ENCODE peak calls at places on chromosomes 5 and 9, in five cellular contexts. One of them, this sample, is unnamed.

GRCh38 chr9:8782237-8782636 is 982.7 kb upstream of the DMAC1 start:
- DNase-seq in astrocyte: no peak
- DNase-seq in neural progenitor cell: no peak
- DNase-seq in stomach: no peak
- DNase-seq in Peyer's patch: no peak
- DNase-seq in this sample: no peak

GRCh38 chr5:62937661-62938558 is 359.3 kb downstream of the LRRC70 start:
- DNase-seq in astrocyte: peak; percentile 8
- DNase-seq in stomach: no peak
- DNase-seq in Peyer's patch: no peak
- DNase-seq in neural progenitor cell: no peak
- DNase-seq in this sample: no peak

GRCh38 chr5:42876375-42876844 is 64.7 kb upstream of the SELENOP start:
- DNase-seq in Peyer's patch: no peak
- DNase-seq in astrocyte: no peak
- DNase-seq in stomach: no peak
- DNase-seq in neural progenitor cell: no peak
- DNase-seq in this sample: no peak

GRCh38 chr5:113678924-113679575 is 165.6 kb downstream of the YTHDC2 start:
- DNase-seq in stomach: no peak
- DNase-seq in neural progenitor cell: peak; percentile 77
- DNase-seq in Peyer's patch: no peak
- DNase-seq in astrocyte: peak; percentile 16
- DNase-seq in this sample: no peak

GRCh38 chr5:164680216-164680615 is 1174.8 kb downstream of the MAT2B start:
- DNase-seq in stomach: no peak
- DNase-seq in neural progenitor cell: no peak
- DNase-seq in astrocyte: no peak
- DNase-seq in Peyer's patch: no peak
- DNase-seq in this sample: no peak

GRCh38 chr9:134328841-134329575 is 2.8 kb downstream of the RXRA start:
- DNase-seq in astrocyte: no peak
- DNase-seq in neural progenitor cell: peak; percentile 58
- DNase-seq in Peyer's patch: no peak
- DNase-seq in stomach: peak; percentile 67
- DNase-seq in this sample: peak; percentile 55

GRCh38 chr5:136926073-136926472 is 560.7 kb upstream of the TRPC7 start:
- DNase-seq in astrocyte: no peak
- DNase-seq in Peyer's patch: no peak
- DNase-seq in neural progenitor cell: no peak
- DNase-seq in stomach: no peak
- DNase-seq in this sample: no peak

GRCh38 chr9:2465921-2466460 is 155.6 kb upstream of the VLDLR start:
- DNase-seq in astrocyte: no peak
- DNase-seq in neural progenitor cell: no peak
- DNase-seq in stomach: no peak
- DNase-seq in Peyer's patch: no peak
- DNase-seq in this sample: no peak

GRCh38 chr5:103532116-103532734 is 30.4 kb downstream of the NUDT12 start:
- DNase-seq in neural progenitor cell: no peak
- DNase-seq in Peyer's patch: no peak
- DNase-seq in stomach: no peak
- DNase-seq in astrocyte: peak; percentile 1
- DNase-seq in this sample: no peak

GRCh38 chr9:2621678-2622360 is at the start of gene VLDLR:
- DNase-seq in astrocyte: no peak
- DNase-seq in stomach: peak; percentile 61
- DNase-seq in neural progenitor cell: peak; percentile 82
- DNase-seq in Peyer's patch: no peak
- DNase-seq in this sample: peak; percentile 48

GRCh38 chr9:123998970-123999621 is 12.5 kb upstream of the LHX2 start:
- DNase-seq in astrocyte: no peak
- DNase-seq in neural progenitor cell: peak; percentile 55
- DNase-seq in Peyer's patch: peak; percentile 18
- DNase-seq in stomach: no peak
- DNase-seq in this sample: no peak

GRCh38 chr9:74817281-74818181 is 70.2 kb downstream of the TRPM6 start:
- DNase-seq in astrocyte: no peak
- DNase-seq in neural progenitor cell: no peak
- DNase-seq in Peyer's patch: no peak
- DNase-seq in stomach: no peak
- DNase-seq in this sample: no peak

GRCh38 chr9:35908484-35909125 is 685 bp upstream of the SPAAR start:
- DNase-seq in astrocyte: no peak
- DNase-seq in stomach: no peak
- DNase-seq in neural progenitor cell: no peak
- DNase-seq in Peyer's patch: no peak
- DNase-seq in this sample: no peak

GRCh38 chr5:142726188-142726731 is 40.4 kb upstream of the FGF1 start:
- DNase-seq in neural progenitor cell: no peak
- DNase-seq in Peyer's patch: no peak
- DNase-seq in astrocyte: peak; percentile 84
- DNase-seq in stomach: no peak
- DNase-seq in this sample: no peak

GRCh38 chr5:158406884-158407790 is 548.2 kb upstream of the CLINT1 start:
- DNase-seq in Peyer's patch: no peak
- DNase-seq in neural progenitor cell: no peak
- DNase-seq in astrocyte: peak; percentile 80
- DNase-seq in stomach: no peak
- DNase-seq in this sample: no peak

GRCh38 chr5:150783422-150783928 is 4.9 kb downstream of the SMIM3 start:
- DNase-seq in neural progenitor cell: no peak
- DNase-seq in astrocyte: peak; percentile 98
- DNase-seq in stomach: peak; percentile 54
- DNase-seq in Peyer's patch: peak; percentile 47
- DNase-seq in this sample: peak; percentile 92

GRCh38 chr9:134631881-134632280 is 9.7 kb upstream of the COL5A1 start:
- DNase-seq in neural progenitor cell: no peak
- DNase-seq in Peyer's patch: no peak
- DNase-seq in astrocyte: no peak
- DNase-seq in stomach: no peak
- DNase-seq in this sample: no peak

GRCh38 chr5:44189255-44189654 is 200.0 kb downstream of the FGF10 start:
- DNase-seq in astrocyte: no peak
- DNase-seq in stomach: no peak
- DNase-seq in neural progenitor cell: no peak
- DNase-seq in Peyer's patch: no peak
- DNase-seq in this sample: no peak

GRCh38 chr9:136997830-136998234 is 1.5 kb upstream of the CLIC3 start:
- DNase-seq in Peyer's patch: peak; percentile 62
- DNase-seq in stomach: no peak
- DNase-seq in neural progenitor cell: no peak
- DNase-seq in astrocyte: no peak
- DNase-seq in this sample: no peak

GRCh38 chr5:181222630-181223040 is 446 bp upstream of the TRIM41 start:
- DNase-seq in Peyer's patch: no peak
- DNase-seq in stomach: no peak
- DNase-seq in astrocyte: no peak
- DNase-seq in neural progenitor cell: no peak
- DNase-seq in this sample: no peak

GRCh38 chr9:126471084-126471611 is 142.6 kb upstream of the LMX1B start:
- DNase-seq in Peyer's patch: peak; percentile 88
- DNase-seq in neural progenitor cell: no peak
- DNase-seq in astrocyte: peak; percentile 51
- DNase-seq in stomach: peak; percentile 72
- DNase-seq in this sample: no peak

GRCh38 chr5:133410335-133410828 is 202.0 kb downstream of the FSTL4 start:
- DNase-seq in neural progenitor cell: no peak
- DNase-seq in Peyer's patch: no peak
- DNase-seq in stomach: no peak
- DNase-seq in astrocyte: no peak
- DNase-seq in this sample: no peak

GRCh38 chr9:128702949-128703615 is 779 bp downstream of the PKN3 start:
- DNase-seq in Peyer's patch: no peak
- DNase-seq in neural progenitor cell: peak; percentile 82
- DNase-seq in stomach: no peak
- DNase-seq in astrocyte: no peak
- DNase-seq in this sample: no peak

GRCh38 chr9:7780261-7780988 is 19.2 kb downstream of the DMAC1 start:
- DNase-seq in Peyer's patch: no peak
- DNase-seq in stomach: no peak
- DNase-seq in astrocyte: peak; percentile 76
- DNase-seq in neural progenitor cell: peak; percentile 80
- DNase-seq in this sample: no peak

GRCh38 chr9:76835571-76836283 is 70.2 kb downstream of the PRUNE2 start:
- DNase-seq in neural progenitor cell: no peak
- DNase-seq in Peyer's patch: no peak
- DNase-seq in astrocyte: peak; percentile 95
- DNase-seq in stomach: no peak
- DNase-seq in this sample: no peak

GRCh38 chr5:14663734-14664269 is 716 bp upstream of the OTULIN start:
- DNase-seq in stomach: no peak
- DNase-seq in neural progenitor cell: peak; percentile 33
- DNase-seq in astrocyte: no peak
- DNase-seq in Peyer's patch: peak; percentile 30
- DNase-seq in this sample: no peak

GRCh38 chr5:52808316-52808901 is 20.7 kb downstream of the ITGA1 start:
- DNase-seq in astrocyte: peak; percentile 57
- DNase-seq in stomach: no peak
- DNase-seq in neural progenitor cell: no peak
- DNase-seq in Peyer's patch: no peak
- DNase-seq in this sample: no peak

GRCh38 chr5:175235251-175235963 is 208.6 kb downstream of the DRD1 start:
- DNase-seq in stomach: no peak
- DNase-seq in astrocyte: no peak
- DNase-seq in neural progenitor cell: no peak
- DNase-seq in Peyer's patch: no peak
- DNase-seq in this sample: no peak

GRCh38 chr5:59842999-59843398 is 50.5 kb downstream of the PDE4D start:
- DNase-seq in astrocyte: peak; percentile 48
- DNase-seq in neural progenitor cell: no peak
- DNase-seq in Peyer's patch: no peak
- DNase-seq in stomach: no peak
- DNase-seq in this sample: no peak

DNA sequence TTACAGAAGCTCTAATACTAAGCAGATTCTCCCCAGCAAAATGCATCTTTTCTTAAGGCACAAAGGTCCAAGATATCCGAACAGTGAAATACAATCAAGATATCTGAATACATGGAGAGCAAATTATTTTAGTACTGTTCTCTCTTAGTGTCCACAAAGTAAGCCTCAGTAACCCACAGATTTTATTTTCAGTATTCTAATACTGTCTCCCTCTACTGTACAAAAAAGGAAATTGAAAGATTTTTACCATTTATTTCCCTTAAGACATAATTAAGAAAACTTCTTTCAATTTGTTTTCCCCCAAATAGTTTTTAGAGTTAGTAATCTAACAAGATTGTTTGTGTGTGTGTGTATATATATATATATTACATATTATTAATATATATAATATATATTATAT is 24.7 kb upstream of the NOL6 start:
- DNase-seq in Peyer's patch: no peak
- DNase-seq in astrocyte: no peak
- DNase-seq in stomach: no peak
- DNase-seq in neural progenitor cell: no peak
- DNase-seq in this sample: no peak
- TF ChIP-seq CTCF in Peyer's patch: no peak
- TF ChIP-seq CTCF in astrocyte: peak; percentile 13
- TF ChIP-seq CTCF in stomach: no peak
- TF ChIP-seq CTCF in neural progenitor cell: peak; percentile 29
- TF ChIP-seq CTCF in this sample: peak; percentile 12

GRCh38 chr5:140801494-140801841 is 611 bp downstream of the PCDHA3 start:
- DNase-seq in Peyer's patch: no peak
- DNase-seq in astrocyte: no peak
- DNase-seq in neural progenitor cell: no peak
- DNase-seq in stomach: no peak
- DNase-seq in this sample: no peak
- H3K27ac ChIP-seq in Peyer's patch: no peak overlapping the region
- H3K27ac ChIP-seq in astrocyte: no peak overlapping the region
- H3K27ac ChIP-seq in neural progenitor cell: no peak overlapping the region
- H3K27ac ChIP-seq in stomach: no peak overlapping the region
- H3K27ac ChIP-seq in this sample: no peak overlapping the region

GRCh38 chr5:149405550-149406202 is 26.6 kb upstream of the IL17B start:
- DNase-seq in stomach: no peak
- DNase-seq in Peyer's patch: no peak
- DNase-seq in neural progenitor cell: no peak
- DNase-seq in astrocyte: no peak
- DNase-seq in this sample: no peak

GRCh38 chr5:149407331-149408251 is 28.5 kb upstream of the IL17B start:
- DNase-seq in astrocyte: no peak
- DNase-seq in stomach: no peak
- DNase-seq in neural progenitor cell: no peak
- DNase-seq in Peyer's patch: no peak
- DNase-seq in this sample: no peak

GRCh38 chr5:149406203-149406978 is 27.3 kb upstream of the IL17B start:
- DNase-seq in stomach: no peak
- DNase-seq in astrocyte: peak; percentile 79
- DNase-seq in Peyer's patch: no peak
- DNase-seq in neural progenitor cell: peak; percentile 21
- DNase-seq in this sample: no peak

GRCh38 chr5:149408252-149409099 is 29.4 kb upstream of the IL17B start:
- DNase-seq in Peyer's patch: no peak
- DNase-seq in stomach: no peak
- DNase-seq in neural progenitor cell: no peak
- DNase-seq in astrocyte: no peak
- DNase-seq in this sample: no peak

DNA sequence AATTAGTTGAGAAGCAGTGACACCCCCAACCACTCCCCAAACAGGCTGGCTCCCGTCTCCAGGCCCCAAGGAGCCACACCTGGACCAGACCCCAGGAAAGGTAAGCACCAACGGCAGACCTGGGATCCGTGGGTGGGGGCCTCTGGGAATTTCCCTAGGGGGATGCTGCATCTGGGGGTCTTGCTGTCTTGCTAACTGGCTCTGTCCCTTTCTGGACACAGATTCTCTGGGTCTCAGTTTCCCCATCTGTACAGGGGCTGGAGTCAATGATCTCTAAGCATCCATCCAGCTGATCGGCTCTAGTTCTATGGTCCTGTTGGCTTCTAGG is 27.9 kb upstream of the IL17B start:
- DNase-seq in neural progenitor cell: no peak
- DNase-seq in astrocyte: no peak
- DNase-seq in Peyer's patch: no peak
- DNase-seq in stomach: no peak
- DNase-seq in this sample: no peak
- H3K4me3 ChIP-seq in neural progenitor cell: no peak overlapping the region
- H3K4me3 ChIP-seq in astrocyte: peak overlapping the region; percentile 89
- H3K4me3 ChIP-seq in Peyer's patch: peak overlapping the region; percentile 32
- H3K4me3 ChIP-seq in stomach: peak overlapping the region; percentile 60
- H3K4me3 ChIP-seq in this sample: peak overlapping the region; percentile 44

GRCh38 chr9:101486693-101487442 is 46.8 kb upstream of the RNF20 start:
- DNase-seq in stomach: peak; percentile 70
- DNase-seq in astrocyte: peak; percentile 43
- DNase-seq in neural progenitor cell: peak; percentile 87
- DNase-seq in Peyer's patch: no peak
- DNase-seq in this sample: peak; percentile 66
- TF ChIP-seq CTCF in stomach: no peak
- TF ChIP-seq CTCF in astrocyte: no peak
- TF ChIP-seq CTCF in neural progenitor cell: peak; percentile 54
- TF ChIP-seq CTCF in Peyer's patch: peak; percentile 14
- TF ChIP-seq CTCF in this sample: peak; percentile 31

GRCh38 chr5:12934722-12935121 is 1009.8 kb downstream of the DNAH5 start:
- DNase-seq in astrocyte: no peak
- DNase-seq in Peyer's patch: no peak
- DNase-seq in stomach: no peak
- DNase-seq in neural progenitor cell: no peak
- DNase-seq in this sample: no peak

GRCh38 chr5:12936184-12936583 is 1008.3 kb downstream of the DNAH5 start:
- DNase-seq in stomach: no peak
- DNase-seq in Peyer's patch: no peak
- DNase-seq in neural progenitor cell: no peak
- DNase-seq in astrocyte: no peak
- DNase-seq in this sample: no peak
- H3K27ac ChIP-seq in stomach: no peak overlapping the region
- H3K27ac ChIP-seq in Peyer's patch: no peak overlapping the region
- H3K27ac ChIP-seq in neural progenitor cell: no peak overlapping the region
- H3K27ac ChIP-seq in astrocyte: no peak overlapping the region
- H3K27ac ChIP-seq in this sample: no peak overlapping the region

GRCh38 chr9:109950710-109951443 is 170.9 kb downstream of the PALM2AKAP2 start:
- DNase-seq in stomach: no peak
- DNase-seq in astrocyte: no peak
- DNase-seq in Peyer's patch: no peak
- DNase-seq in neural progenitor cell: no peak
- DNase-seq in this sample: no peak
- H3K4me3 ChIP-seq in stomach: no peak overlapping the region
- H3K4me3 ChIP-seq in astrocyte: no peak overlapping the region
- H3K4me3 ChIP-seq in Peyer's patch: no peak overlapping the region
- H3K4me3 ChIP-seq in neural progenitor cell: no peak overlapping the region
- H3K4me3 ChIP-seq in this sample: no peak overlapping the region

This sample was measured in prostate gland.